ENCODE peak calls at places on chromosomes 3 and 15, in six cellular contexts. H is colonic mucosa; B is CD8-positive, alpha-beta memory T cell; R is body of pancreas; D is GM23338; C is neural progenitor cell. T is an unnamed sample.

GRCh38 chr3:172982731-172983364 is 158.2 kb downstream of the SPATA16 start:
- DNase-seq in H (no peak), B (no peak), R (no peak), D (peak; percentile 29), C (no peak), T (no peak)

GRCh38 chr15:99106417-99107220 is 1.7 kb downstream of the SYNM start:
- DNase-seq in H (no peak), B (peak; percentile 15), R (peak; percentile 33), D (no peak), C (no peak), T (peak; percentile 93)

GRCh38 chr15:89462198-89462912 is 34.0 kb downstream of the RHCG start:
- DNase-seq in H (no peak), B (no peak), R (peak; percentile 90), D (peak; percentile 59), C (no peak), T (no peak)

GRCh38 chr3:134318166-134318565 is 56.1 kb downstream of the AMOTL2 start:
- DNase-seq in H (peak; percentile 11), B (no peak), R (no peak), D (no peak), C (no peak), T (no peak)

GRCh38 chr3:138433892-138434275 is 532 bp upstream of the ESYT3 start:
- DNase-seq in H (no peak), B (no peak), R (no peak), D (peak; percentile 24), C (no peak), T (no peak)

GRCh38 chr3:45607790-45608189 is 13.2 kb downstream of the LIMD1 start:
- DNase-seq in H (no peak), B (no peak), R (no peak), D (no peak), C (no peak), T (no peak)

GRCh38 chr3:77825045-77825827 is 785.3 kb downstream of the ROBO2 start:
- DNase-seq in H (peak; percentile 31), B (no peak), R (no peak), D (no peak), C (no peak), T (no peak)

GRCh38 chr3:73461582-73461981 is 163.2 kb downstream of the PDZRN3 start:
- DNase-seq in H (no peak), B (no peak), R (no peak), D (no peak), C (no peak), T (no peak)

GRCh38 chr3:126035362-126036050 is 48.4 kb downstream of the SLC41A3 start:
- DNase-seq in H (peak; percentile 4), B (no peak), R (no peak), D (no peak), C (no peak), T (peak; percentile 37)

GRCh38 chr3:27724459-27725197 is 2.5 kb upstream of the EOMES start:
- DNase-seq in H (no peak), B (no peak), R (no peak), D (peak; percentile 46), C (peak; percentile 60), T (no peak)

GRCh38 chr15:71458089-71458660 is 342.9 kb downstream of the THSD4 start:
- DNase-seq in H (no peak), B (no peak), R (no peak), D (no peak), C (no peak), T (no peak)

GRCh38 chr3:48708481-48708889 is 8.5 kb downstream of the IP6K2 start:
- DNase-seq in H (no peak), B (no peak), R (no peak), D (no peak), C (no peak), T (no peak)

GRCh38 chr3:8328971-8329370 is 172.7 kb upstream of the LMCD1 start:
- DNase-seq in H (no peak), B (no peak), R (no peak), D (no peak), C (no peak), T (no peak)

DNA sequence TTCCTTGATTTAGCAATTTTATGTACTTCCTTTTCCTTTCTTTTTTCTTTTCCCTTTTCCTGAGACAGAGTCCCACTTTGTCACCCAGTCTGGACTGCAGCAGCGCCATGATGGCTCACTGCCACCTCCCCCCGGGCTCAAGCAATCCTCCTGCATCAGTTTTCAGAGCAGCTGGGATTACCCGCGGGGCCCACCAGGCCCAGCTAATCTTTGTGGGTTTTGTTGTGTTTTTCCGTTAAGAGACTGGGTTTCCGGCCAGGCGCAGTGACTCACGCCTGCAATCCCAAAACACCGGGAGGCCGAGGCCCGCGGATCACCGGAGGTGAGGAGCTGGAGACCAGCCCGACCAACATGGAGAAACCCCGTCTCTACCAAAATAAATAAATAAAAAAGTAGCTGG is 17.7 kb downstream of the GOLGA8S start:
- DNase-seq in H (no peak), B (no peak), R (no peak), D (peak; percentile 21), C (no peak), T (no peak)
- H3K27ac ChIP-seq in H (no peak overlapping the region), B (no peak overlapping the region), R (no peak overlapping the region), D (no peak overlapping the region), C (no peak overlapping the region), T (no peak overlapping the region)

DNA sequence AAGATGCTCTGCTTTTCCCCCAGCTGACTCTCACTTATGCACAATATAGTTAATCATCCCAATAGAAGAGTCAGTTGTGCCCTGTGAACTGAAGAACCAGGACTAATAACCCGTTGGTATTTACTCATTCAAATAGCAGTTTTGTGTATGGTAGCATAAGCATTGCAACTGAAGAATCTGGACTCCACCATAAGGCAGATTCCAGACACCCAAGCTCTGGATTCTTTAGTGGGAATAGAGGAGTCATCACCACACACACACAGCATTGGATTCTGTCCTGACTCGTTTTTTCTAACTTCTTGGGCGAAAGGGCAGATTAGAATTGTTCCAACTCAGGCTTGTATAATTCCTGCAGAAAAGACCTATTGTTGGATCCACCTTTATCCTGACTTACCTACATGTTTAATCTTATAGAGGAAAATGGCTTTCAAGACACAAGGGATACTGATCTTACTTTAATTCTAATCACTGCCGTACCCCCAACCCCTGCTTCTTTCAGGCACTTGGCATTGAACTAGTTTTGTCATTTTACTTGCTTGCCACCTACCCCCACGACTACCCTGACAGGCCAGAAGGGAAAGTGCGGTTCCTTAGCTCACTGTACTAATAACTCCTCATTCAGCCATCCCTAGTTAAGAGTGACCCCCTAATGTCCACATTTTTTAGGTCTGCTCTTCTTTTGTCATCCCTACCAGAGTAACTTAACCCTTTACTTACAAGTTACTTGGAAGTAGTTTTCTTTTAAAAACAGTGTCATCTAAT is 42.2 kb downstream of the NKIRAS1 start:
- DNase-seq in H (no peak), B (no peak), R (no peak), D (no peak), C (no peak), T (no peak)
- H3K4me1 ChIP-seq in H (no peaks in the 10 kb centered on the region), B (no peaks in the 10 kb centered on the region), R (peaks cover 8% of the 10 kb centered on the region), D (peaks cover 7% of the 10 kb centered on the region), C (peaks cover 13% of the 10 kb centered on the region), T (peaks cover 38% of the 10 kb centered on the region)

GRCh38 chr3:123289336-123290106 is 87.8 kb downstream of the SEC22A start:
- DNase-seq in H (no peak), B (no peak), R (no peak), D (no peak), C (no peak), T (peak; percentile 58)

GRCh38 chr3:123290107-123290930 is 88.6 kb downstream of the SEC22A start:
- DNase-seq in H (no peak), B (no peak), R (no peak), D (no peak), C (no peak), T (peak; percentile 60)

GRCh38 chr3:123290962-123291361 is 89.2 kb downstream of the SEC22A start:
- DNase-seq in H (no peak), B (no peak), R (no peak), D (no peak), C (no peak), T (peak; percentile 56)

GRCh38 chr3:123292321-123293310 is 90.9 kb downstream of the SEC22A start:
- DNase-seq in H (no peak), B (no peak), R (no peak), D (no peak), C (no peak), T (peak; percentile 44)

DNA sequence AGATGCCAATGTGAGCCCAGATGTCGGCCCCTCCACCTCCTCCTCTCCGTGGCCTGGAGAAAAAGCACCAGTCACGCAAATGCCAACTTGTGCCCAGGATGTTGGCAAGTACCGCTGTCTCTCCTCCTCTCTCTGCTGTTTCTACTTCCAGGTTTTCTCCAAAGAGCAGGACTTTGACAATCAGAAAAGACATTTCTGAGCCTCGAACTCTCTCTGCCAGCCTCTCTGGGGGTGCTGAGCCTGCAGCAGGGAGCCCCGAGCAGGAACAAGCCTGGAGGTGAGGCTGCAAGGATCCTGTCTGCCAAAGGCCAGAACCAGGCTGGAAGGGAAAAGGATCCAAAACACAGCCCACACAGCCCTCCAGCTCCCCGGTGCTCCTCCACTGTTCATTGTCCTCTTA is 89.7 kb downstream of the SEC22A start:
- DNase-seq in H (no peak), B (no peak), R (no peak), D (no peak), C (no peak), T (peak; percentile 41)
- H3K36me3 ChIP-seq in H (no peaks in the 10 kb centered on the region), B (no peaks in the 10 kb centered on the region), R (no peaks in the 10 kb centered on the region), D (no peaks in the 10 kb centered on the region), C (no peaks in the 10 kb centered on the region), T (peaks cover 99% of the 10 kb centered on the region)

GRCh38 chr3:55189359-55189801 is 261.5 kb upstream of the LRTM1 start:
- DNase-seq in H (no peak), B (no peak), R (no peak), D (peak; percentile 48), C (no peak), T (no peak)

GRCh38 chr3:55190296-55190695 is 262.4 kb upstream of the LRTM1 start:
- DNase-seq in H (no peak), B (no peak), R (no peak), D (no peak), C (peak; percentile 53), T (no peak)

GRCh38 chr3:55191911-55192787 is 264.3 kb upstream of the LRTM1 start:
- DNase-seq in H (no peak), B (no peak), R (no peak), D (no peak), C (no peak), T (no peak)
- H3K27ac ChIP-seq in H (no peak overlapping the region), B (no peak overlapping the region), R (no peak overlapping the region), D (no peak overlapping the region), C (no peak overlapping the region), T (no peak overlapping the region)

DNA sequence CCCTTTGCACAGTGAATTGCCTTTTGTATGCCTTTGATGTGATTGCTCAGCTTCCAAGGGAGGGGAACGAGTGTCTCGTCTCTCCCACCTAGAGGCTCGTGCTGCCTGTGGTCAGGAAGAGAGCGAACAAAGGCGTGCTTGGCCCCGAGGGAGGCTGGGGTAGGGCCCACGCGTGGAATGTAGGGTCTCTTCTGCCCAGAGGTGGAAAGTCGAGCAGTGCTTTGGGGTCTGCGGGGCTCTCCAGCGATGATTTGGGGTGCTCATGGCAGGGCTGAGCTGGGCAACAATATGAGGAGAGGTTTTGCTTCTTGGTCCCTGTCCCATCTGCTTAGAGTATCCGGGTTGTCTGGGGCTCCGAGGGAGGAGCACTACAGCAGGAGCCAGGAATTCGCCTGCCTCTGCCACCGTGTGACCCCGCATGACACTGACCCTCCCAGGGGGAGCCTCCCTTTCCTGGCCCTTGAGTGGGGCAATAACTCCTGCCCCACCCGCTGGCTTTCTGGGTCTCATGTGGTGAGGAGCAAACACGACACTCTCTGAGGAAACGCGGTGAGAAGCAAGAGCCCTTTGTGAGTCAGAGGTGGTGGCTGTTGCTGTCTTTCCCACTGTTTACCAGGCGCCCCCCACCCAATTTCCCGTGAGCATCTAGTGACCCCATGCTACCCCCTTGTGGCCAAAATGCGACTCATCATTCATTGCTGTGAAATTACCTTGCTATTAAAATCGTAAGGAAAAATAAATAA is 29.6 kb downstream of the CCNL1 start:
- DNase-seq in H (peak; percentile 94), B (peak; percentile 80), R (peak; percentile 37), D (peak; percentile 91), C (peak; percentile 85), T (peak; percentile 77)
- H3K4me1 ChIP-seq in H (peaks cover 27% of the 10 kb centered on the region), B (peaks cover 59% of the 10 kb centered on the region), R (peaks cover 99% of the 10 kb centered on the region), D (peaks cover 17% of the 10 kb centered on the region), C (peaks cover 22% of the 10 kb centered on the region), T (peaks cover 34% of the 10 kb centered on the region)